ENCODE peak calls at places on chromosomes 6 and 20, in ten cellular contexts. N is K562, Q is stomach, V is A549, P is transverse colon, A is H1, W is SK-N-SH, C is GM12878, G is ovary, Z is sigmoid colon. M is an unnamed sample.

GRCh38 chr6:132568611-132569010 is 1.5 kb upstream of the TAAR6 start:
- DNase-seq in A (no peak), V (no peak), P (no peak), Q (no peak), N (no peak), C (no peak), Z (no peak), G (no peak), W (no peak), M (no peak)

GRCh38 chr6:49546371-49546770 is 4.1 kb upstream of the C6orf141 start:
- DNase-seq in C (no peak), V (no peak), P (no peak), N (no peak), W (no peak), Z (no peak), A (no peak), Q (no peak), G (no peak), M (no peak)

GRCh38 chr20:38573381-38573780 is 7.6 kb upstream of the ADIG start:
- DNase-seq in Q (no peak), P (no peak), C (no peak), A (no peak), G (no peak), W (no peak), N (no peak), V (no peak), Z (no peak), M (no peak)

GRCh38 chr6:79777713-79778579 is 146.8 kb downstream of the SH3BGRL2 start:
- DNase-seq in W (peak; percentile 92), Q (peak; percentile 82), A (peak; percentile 70), P (peak; percentile 80), C (peak; percentile 40), N (peak; percentile 93), G (peak; percentile 68), V (peak; percentile 73), Z (peak; percentile 79), M (no peak)

GRCh38 chr6:134058622-134059366 is 6.4 kb upstream of the SLC2A12 start:
- DNase-seq in P (no peak), C (no peak), V (no peak), N (no peak), W (no peak), G (no peak), Q (no peak), A (no peak), Z (no peak), M (no peak)

GRCh38 chr20:53911301-53911700 is 159.1 kb downstream of the BCAS1 start:
- DNase-seq in C (no peak), W (no peak), P (peak; percentile 3), G (no peak), Z (no peak), N (no peak), Q (no peak), A (no peak), V (no peak), M (no peak)

GRCh38 chr6:151317206-151317994 is 74.0 kb downstream of the ZBTB2 start:
- DNase-seq in W (no peak), Z (no peak), Q (no peak), G (no peak), C (no peak), A (no peak), V (peak; percentile 8), N (no peak), P (no peak), M (no peak)

GRCh38 chr6:2956930-2957329 is 14.4 kb downstream of the SERPINB6 start:
- DNase-seq in G (no peak), C (no peak), Z (no peak), W (no peak), Q (no peak), V (no peak), A (no peak), N (no peak), P (no peak), M (no peak)

GRCh38 chr6:44297063-44298038 is 15.8 kb downstream of the AARS2 start:
- DNase-seq in A (no peak), P (peak; percentile 25), Q (peak; percentile 39), C (no peak), W (peak; percentile 89), G (peak; percentile 67), N (peak; percentile 74), V (no peak), Z (no peak), M (no peak)

GRCh38 chr6:116094041-116094440 is 6.6 kb upstream of the NT5DC1 start:
- DNase-seq in P (no peak), A (no peak), C (no peak), V (no peak), N (no peak), Z (no peak), W (no peak), G (no peak), Q (no peak), M (no peak)

GRCh38 chr6:115551510-115551909 is 509.2 kb downstream of the FRK start:
- DNase-seq in C (no peak), A (no peak), W (peak; percentile 12), G (no peak), P (no peak), Z (no peak), Q (no peak), V (no peak), N (no peak), M (no peak)

GRCh38 chr6:74867286-74867685 is 338.6 kb downstream of the COL12A1 start:
- DNase-seq in P (no peak), A (no peak), Z (no peak), V (no peak), N (no peak), C (no peak), W (no peak), Q (no peak), G (no peak), M (no peak)

GRCh38 chr20:51046021-51046985 is 23.4 kb upstream of the KCNG1 start:
- DNase-seq in P (no peak), Z (no peak), C (no peak), G (no peak), Q (peak; percentile 8), W (no peak), V (no peak), A (no peak), N (no peak), M (no peak)

GRCh38 chr20:51043811-51044210 is 20.9 kb upstream of the KCNG1 start:
- DNase-seq in V (no peak), A (no peak), Z (no peak), W (no peak), G (no peak), P (no peak), N (no peak), C (no peak), Q (no peak), M (no peak)

GRCh38 chr20:51042064-51042463 is 19.2 kb upstream of the KCNG1 start:
- DNase-seq in Q (no peak), Z (no peak), P (no peak), W (no peak), G (no peak), C (no peak), V (no peak), N (no peak), A (no peak), M (no peak)

GRCh38 chr20:51044796-51045195 is 21.9 kb upstream of the KCNG1 start:
- DNase-seq in N (no peak), Z (no peak), W (no peak), Q (peak; percentile 22), G (no peak), P (no peak), A (no peak), V (no peak), C (no peak), M (no peak)

DNA sequence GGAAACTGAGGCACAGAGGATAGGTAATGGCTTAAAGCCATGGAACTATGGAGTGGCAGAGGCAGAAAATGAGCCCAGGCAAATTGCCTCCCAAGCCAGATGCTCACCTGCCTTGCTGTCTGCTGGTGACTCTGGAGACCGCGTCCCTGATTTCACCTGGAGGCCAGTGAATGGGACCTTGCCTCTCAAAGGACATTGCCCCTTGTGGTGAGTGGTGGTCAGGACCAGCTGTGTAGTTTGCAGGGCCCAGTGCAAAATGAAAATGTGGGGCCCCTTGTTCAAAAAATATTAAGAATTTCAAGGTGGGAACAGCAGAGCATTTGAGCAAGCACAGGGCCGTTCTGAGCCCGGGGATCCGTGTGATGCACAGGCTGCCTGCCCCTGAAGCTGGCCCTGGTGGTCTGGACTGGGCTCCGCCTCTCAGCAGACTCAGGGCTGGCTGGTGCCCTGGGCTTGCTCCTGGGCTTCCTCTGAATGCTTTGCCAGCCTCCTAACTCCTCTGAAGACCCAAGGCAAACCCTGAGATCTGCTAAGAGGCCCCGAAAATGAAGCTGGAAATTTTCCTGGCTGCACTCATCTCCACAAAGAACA is 19.8 kb upstream of the KCNG1 start:
- DNase-seq in A (no peak), Z (no peak), G (no peak), P (no peak), V (no peak), Q (no peak), W (no peak), C (no peak), N (no peak), M (no peak)
- TF ChIP-seq EP300 in A (no peak), Z (no peak), G (no peak), P (no peak), V (no peak), Q (no peak), W (no peak), C (no peak), N (no peak), M (no peak)

GRCh38 chr6:156889986-156890385 is 112.8 kb downstream of the ARID1B start:
- DNase-seq in Z (no peak), N (no peak), C (no peak), A (no peak), W (no peak), P (no peak), Q (no peak), G (no peak), V (no peak), M (no peak)
- H3K4me1 ChIP-seq in Z (no peaks in the 10 kb centered on the region), N (peaks cover 5% of the 10 kb centered on the region), C (peaks cover 4% of the 10 kb centered on the region), A (peaks cover 17% of the 10 kb centered on the region), W (peaks cover 15% of the 10 kb centered on the region), P (no peaks in the 10 kb centered on the region), Q (peaks cover 6% of the 10 kb centered on the region), G (peaks cover 3% of the 10 kb centered on the region), V (peaks cover 9% of the 10 kb centered on the region), M (peaks cover 54% of the 10 kb centered on the region)

DNA sequence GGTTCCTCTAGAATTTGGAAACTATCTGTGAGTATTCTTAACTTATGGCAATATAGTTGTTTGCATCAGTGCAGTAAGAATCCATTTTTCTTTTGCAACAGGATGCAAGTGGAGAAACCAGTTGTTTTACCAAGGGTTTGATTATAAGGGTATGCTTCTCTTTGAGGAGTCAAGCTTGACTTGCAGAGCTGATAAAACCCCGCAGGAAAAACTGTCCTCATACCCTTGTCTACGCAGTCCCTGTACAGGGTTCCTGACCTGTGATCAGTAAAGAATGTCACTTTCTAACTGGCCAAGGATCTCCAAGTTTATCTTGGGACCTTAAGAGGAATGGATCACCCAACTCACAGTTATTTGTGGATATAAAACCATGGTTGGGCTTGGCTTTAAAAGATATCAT is 161.1 kb upstream of the OLIG3 start:
- DNase-seq in Q (no peak), C (no peak), G (no peak), N (no peak), W (no peak), Z (no peak), V (no peak), A (no peak), P (no peak), M (no peak)
- H3K9me3 ChIP-seq in Q (peaks cover 38% of the 10 kb centered on the region), C (no peaks in the 10 kb centered on the region), G (no peaks in the 10 kb centered on the region), N (no peaks in the 10 kb centered on the region), W (no peaks in the 10 kb centered on the region), Z (peaks cover 8% of the 10 kb centered on the region), V (peaks cover 13% of the 10 kb centered on the region), A (peaks cover 36% of the 10 kb centered on the region), P (peaks cover 14% of the 10 kb centered on the region), M (peaks cover 22% of the 10 kb centered on the region)

DNA sequence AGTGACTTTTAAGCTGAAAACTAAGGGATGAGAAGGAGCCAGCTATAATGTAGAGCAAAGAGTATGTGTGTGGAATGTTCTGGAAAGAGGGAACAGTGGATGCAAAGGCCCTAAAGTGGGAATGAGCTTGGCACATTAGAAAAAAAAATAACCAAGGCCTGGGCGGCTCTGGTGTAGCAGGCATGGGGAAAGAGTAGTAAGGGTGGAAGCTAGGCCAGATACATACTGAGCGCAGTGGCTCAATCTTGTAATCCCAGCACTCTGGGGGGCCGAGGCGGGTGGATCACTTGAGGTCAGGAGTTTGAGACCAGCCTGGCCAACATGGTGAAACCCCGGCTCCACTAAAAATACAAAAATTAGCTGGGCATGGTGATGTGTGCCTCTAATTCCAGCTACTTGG is 8.4 kb downstream of the GGT7 start:
- DNase-seq in Q (no peak), P (no peak), W (no peak), Z (no peak), N (no peak), C (no peak), A (no peak), V (no peak), G (no peak), M (peak; percentile 53)
- TF ChIP-seq EP300 in Q (no peak), P (no peak), W (no peak), Z (no peak), N (no peak), C (no peak), A (no peak), V (no peak), G (no peak), M (no peak)